ENCODE peak calls at places on chromosomes 2 and 18, in ten cellular contexts. A is IMR-90, Y is transverse colon, U is MM.1S, L is A549, S is upper lobe of right lung, X is PC-9, N is heart right ventricle, C is endothelial cell of umbilical vein, H is heart left ventricle. Q is an unnamed sample.
A peak's percentile ranks its signal among the peaks of the same experiment; 100 is the strongest.

GRCh38 chr18:8260847-8261246 is 348.4 kb upstream of the RAB12 start:
- DNase-seq in N (no peak), Y (no peak), X (no peak), H (no peak), S (no peak), L (no peak), U (no peak), A (no peak), C (no peak), Q (no peak)

GRCh38 chr2:215554689-215555088 is 118.8 kb upstream of the FN1 start:
- DNase-seq in X (no peak), N (no peak), A (peak; percentile 81), U (no peak), S (no peak), C (peak; percentile 51), H (no peak), L (no peak), Y (no peak), Q (no peak)

GRCh38 chr18:39057423-39058057 is 1491.9 kb upstream of the CELF4 start:
- DNase-seq in H (no peak), Y (no peak), X (no peak), N (no peak), A (peak; percentile 1), S (no peak), L (no peak), C (peak; percentile 81), U (no peak), Q (peak; percentile 7)

GRCh38 chr2:167181134-167181533 is 292.9 kb downstream of the XIRP2 start:
- DNase-seq in N (no peak), H (no peak), C (no peak), S (no peak), A (peak; percentile 79), L (no peak), X (no peak), Y (no peak), U (no peak), Q (peak; percentile 87)

GRCh38 chr2:146661494-146662096 is 1183.2 kb upstream of the ACVR2A start:
- DNase-seq in U (peak; percentile 24), N (no peak), L (peak; percentile 1), H (no peak), Y (no peak), A (peak; percentile 60), X (no peak), S (no peak), C (peak; percentile 56), Q (peak; percentile 69)

GRCh38 chr18:23883277-23883790 is 131.2 kb upstream of the TTC39C start:
- DNase-seq in C (no peak), H (no peak), X (no peak), S (no peak), N (no peak), U (no peak), L (no peak), A (peak; percentile 7), Y (no peak), Q (peak; percentile 57)

GRCh38 chr2:63792523-63792922 is 49.2 kb upstream of the UGP2 start:
- DNase-seq in U (no peak), N (no peak), Y (no peak), A (peak; percentile 94), X (peak; percentile 10), L (no peak), H (no peak), C (peak; percentile 34), S (no peak), Q (peak; percentile 90)

GRCh38 chr2:158967114-158967730 is 1.2 kb upstream of the TANC1 start:
- DNase-seq in S (no peak), U (no peak), N (no peak), H (peak; percentile 27), L (no peak), Y (peak; percentile 17), A (no peak), X (no peak), C (no peak), Q (peak; percentile 48)

GRCh38 chr2:55010149-55010591 is 40.1 kb downstream of the RTN4 start:
- DNase-seq in C (no peak), N (no peak), H (peak; percentile 32), U (peak; percentile 84), A (peak; percentile 34), S (peak; percentile 64), X (no peak), L (peak; percentile 26), Y (peak; percentile 75), Q (peak; percentile 87)

GRCh38 chr2:59584958-59585357 is 968.5 kb downstream of the BCL11A start:
- DNase-seq in C (no peak), N (no peak), S (no peak), H (no peak), A (no peak), L (no peak), X (peak; percentile 6), Y (peak; percentile 8), U (peak; percentile 45), Q (no peak)

GRCh38 chr2:144624451-144624850 is 104.5 kb upstream of the ZEB2 start:
- DNase-seq in L (no peak), Y (no peak), A (no peak), S (no peak), C (no peak), N (no peak), X (no peak), U (no peak), H (no peak), Q (no peak)

GRCh38 chr2:104236491-104236890 is 617.4 kb upstream of the POU3F3 start:
- DNase-seq in C (no peak), Y (no peak), U (no peak), N (no peak), A (no peak), L (no peak), S (no peak), H (no peak), X (no peak), Q (no peak)

GRCh38 chr2:109326306-109326705 is 197.3 kb downstream of the SH3RF3 start:
- DNase-seq in A (no peak), N (no peak), U (no peak), C (no peak), X (no peak), S (no peak), Y (no peak), H (no peak), L (no peak), Q (no peak)

GRCh38 chr2:95344656-95345055 is 47.5 kb downstream of the KCNIP3 start:
- DNase-seq in A (no peak), Y (no peak), X (no peak), S (no peak), C (no peak), H (no peak), N (no peak), U (no peak), L (no peak), Q (no peak)

GRCh38 chr18:55953326-55953725 is 365.3 kb upstream of the TCF4 start:
- DNase-seq in U (no peak), L (no peak), C (no peak), X (no peak), H (peak; percentile 14), S (no peak), Y (no peak), N (no peak), A (no peak), Q (no peak)

GRCh38 chr18:55318864-55319516 is 269.0 kb downstream of the TCF4 start:
- DNase-seq in H (no peak), C (peak; percentile 81), N (no peak), Y (no peak), U (no peak), L (no peak), S (no peak), A (peak; percentile 82), X (no peak), Q (peak; percentile 67)

GRCh38 chr2:3216841-3217495 is 160.7 kb downstream of the EIPR1 start:
- DNase-seq in S (no peak), A (no peak), U (no peak), L (no peak), X (no peak), N (no peak), Y (no peak), C (no peak), H (no peak), Q (no peak)
- H3K4me1 ChIP-seq in S (no peaks in the 10 kb centered on the region), A (no peaks in the 10 kb centered on the region), U (no peaks in the 10 kb centered on the region), L (no peaks in the 10 kb centered on the region), X (no peaks in the 10 kb centered on the region), N (no peaks in the 10 kb centered on the region), Y (no peaks in the 10 kb centered on the region), C (no peaks in the 10 kb centered on the region), H (no peaks in the 10 kb centered on the region), Q (no peaks in the 10 kb centered on the region)

GRCh38 chr2:9291331-9291730 is 84.7 kb downstream of the ASAP2 start:
- DNase-seq in Y (no peak), H (no peak), S (no peak), X (no peak), U (no peak), L (no peak), C (no peak), A (peak; percentile 38), N (no peak), Q (no peak)
- H3K4me1 ChIP-seq in Y (no peaks in the 10 kb centered on the region), H (no peaks in the 10 kb centered on the region), S (no peaks in the 10 kb centered on the region), X (peaks cover 33% of the 10 kb centered on the region), U (peaks cover 6% of the 10 kb centered on the region), L (peaks cover 37% of the 10 kb centered on the region), C (peaks cover 28% of the 10 kb centered on the region), A (peaks cover 18% of the 10 kb centered on the region), N (peaks cover 17% of the 10 kb centered on the region), Q (peaks cover 33% of the 10 kb centered on the region)

DNA sequence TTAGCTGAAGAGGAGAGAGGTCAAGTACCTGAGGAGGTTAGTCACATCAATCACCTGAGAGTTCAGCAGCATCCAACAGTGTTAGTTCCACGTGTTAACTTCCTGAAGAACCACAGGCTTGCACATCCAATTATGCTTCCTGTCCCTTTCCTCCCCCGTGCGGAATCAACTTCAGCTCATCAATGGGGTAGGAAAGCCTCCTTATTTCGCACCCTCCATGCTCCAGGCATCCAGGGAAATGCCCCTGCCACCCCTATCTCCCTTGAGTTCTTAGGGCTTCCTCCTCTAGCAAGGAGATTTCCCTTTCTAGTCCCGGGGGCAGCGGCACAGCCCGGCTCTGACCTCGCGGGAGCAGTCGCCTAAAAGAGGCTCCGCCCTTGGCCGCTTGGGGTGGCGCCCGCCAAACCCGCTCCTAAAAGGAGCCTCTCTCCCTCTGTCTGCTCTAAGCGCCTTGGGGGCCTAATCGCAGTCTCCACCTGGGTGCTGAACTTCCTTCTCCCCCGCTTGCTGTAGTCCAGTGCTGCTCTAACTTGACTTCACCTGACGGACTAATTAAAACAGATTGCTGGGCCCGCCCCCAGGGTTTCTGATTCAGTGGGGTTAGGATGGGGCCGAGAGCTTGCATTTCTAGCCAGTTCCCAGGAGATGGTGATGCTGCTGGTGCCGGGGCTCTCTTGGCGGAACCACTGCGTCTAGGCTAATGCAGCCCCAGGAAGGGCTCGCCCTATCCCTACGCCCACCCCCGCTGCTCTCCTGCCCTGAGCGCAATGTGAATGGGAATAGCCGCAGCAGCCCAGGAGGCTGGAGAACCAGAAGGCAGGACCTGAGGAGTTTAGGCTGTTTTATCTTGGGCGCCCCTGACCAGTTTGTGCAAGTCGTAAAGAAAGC is 3.4 kb upstream of the TET3 start:
- DNase-seq in S (peak; percentile 84), X (peak; percentile 19), C (no peak), A (no peak), L (peak; percentile 81), Y (peak; percentile 56), U (no peak), H (no peak), N (peak; percentile 53), Q (peak; percentile 67)
- H3K4me1 ChIP-seq in S (peaks cover 58% of the 10 kb centered on the region), X (peaks cover 52% of the 10 kb centered on the region), C (peaks cover 37% of the 10 kb centered on the region), A (peaks cover 11% of the 10 kb centered on the region), L (peaks cover 50% of the 10 kb centered on the region), Y (peaks cover 57% of the 10 kb centered on the region), U (peaks cover 6% of the 10 kb centered on the region), H (peaks cover 39% of the 10 kb centered on the region), N (peaks cover 60% of the 10 kb centered on the region), Q (peaks cover 31% of the 10 kb centered on the region)

DNA sequence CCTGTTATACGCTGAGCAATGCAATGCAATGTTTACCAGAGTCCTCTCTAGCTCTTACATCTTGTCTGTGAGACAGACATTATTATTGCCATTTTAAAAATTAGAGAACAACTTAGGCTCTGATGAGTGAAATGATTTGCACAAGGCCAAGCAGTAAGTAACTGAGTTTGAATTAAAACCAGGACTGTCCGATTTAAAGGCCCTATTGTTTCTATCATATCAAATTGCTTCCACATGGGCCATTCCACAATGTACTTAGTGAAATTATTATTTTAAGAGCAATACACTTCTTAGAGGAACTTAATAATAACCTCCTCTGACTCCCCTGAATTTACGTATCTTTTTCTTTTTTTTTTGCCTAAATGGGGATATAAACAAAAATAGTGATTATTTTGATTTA is 64.6 kb downstream of the PLCL1 start:
- DNase-seq in H (no peak), U (no peak), S (no peak), Y (no peak), L (no peak), C (no peak), N (no peak), X (no peak), A (no peak), Q (no peak)
- H3K4me1 ChIP-seq in H (peaks cover 29% of the 10 kb centered on the region), U (no peaks in the 10 kb centered on the region), S (no peaks in the 10 kb centered on the region), Y (peaks cover 4% of the 10 kb centered on the region), L (no peaks in the 10 kb centered on the region), C (no peaks in the 10 kb centered on the region), N (peaks cover 23% of the 10 kb centered on the region), X (no peaks in the 10 kb centered on the region), A (peaks cover 3% of the 10 kb centered on the region), Q (peaks cover 18% of the 10 kb centered on the region)